ENCODE peak calls at places on chromosomes 5 and 9, in five cellular contexts. P, E, U, O and H are unnamed samples.

GRCh38 chr5:111548992-111549649 is 36.8 kb upstream of the STARD4 start:
- DNase-seq in P (no peak), E (no peak), U (no peak), O (no peak), H (no peak)

GRCh38 chr5:29950416-29951145 is 1242.9 kb upstream of the CDH6 start:
- DNase-seq in P (no peak), E (no peak), U (no peak), O (no peak), H (no peak)

GRCh38 chr9:35661756-35662350 is 3.1 kb downstream of the ARHGEF39 start:
- DNase-seq in P (no peak), E (no peak), U (no peak), O (no peak), H (no peak)

GRCh38 chr9:34522971-34523797 is at the start of gene ENHO:
- DNase-seq in P (peak; percentile 93), E (peak; percentile 95), U (peak; percentile 99), O (peak; percentile 87), H (peak; percentile 90)

GRCh38 chr5:153153086-153153485 is 337.4 kb upstream of the GRIA1 start:
- DNase-seq in P (no peak), E (no peak), U (no peak), O (no peak), H (peak; percentile 66)

GRCh38 chr5:31193591-31194457 is at the start of gene CDH6:
- DNase-seq in P (peak; percentile 72), E (peak; percentile 64), U (peak; percentile 33), O (no peak), H (peak; percentile 16)

GRCh38 chr9:129140397-129141065 is 29.3 kb downstream of the PTPA start:
- DNase-seq in P (peak; percentile 66), E (peak; percentile 70), U (no peak), O (no peak), H (peak; percentile 55)

GRCh38 chr5:174801798-174802197 is 77.4 kb downstream of the MSX2 start:
- DNase-seq in P (no peak), E (no peak), U (no peak), O (no peak), H (no peak)

GRCh38 chr9:34562136-34562745 is 27.3 kb downstream of the CNTFR start:
- DNase-seq in P (no peak), E (no peak), U (peak; percentile 35), O (no peak), H (no peak)

GRCh38 chr5:76971471-76971870 is 18.6 kb downstream of the CRHBP start:
- DNase-seq in P (no peak), E (no peak), U (no peak), O (no peak), H (no peak)

GRCh38 chr5:132828846-132829494 is 1.5 kb downstream of the SHROOM1 start:
- DNase-seq in P (no peak), E (no peak), U (no peak), O (no peak), H (no peak)

GRCh38 chr5:172492097-172492840 is 37.9 kb upstream of the SH3PXD2B start:
- DNase-seq in P (no peak), E (no peak), U (no peak), O (no peak), H (no peak)

GRCh38 chr5:134874831-134875655 is 872 bp downstream of the TXNDC15 start:
- DNase-seq in P (peak; percentile 50), E (peak; percentile 83), U (peak; percentile 37), O (peak; percentile 42), H (peak; percentile 85)

GRCh38 chr5:34051374-34051980 is 8.5 kb upstream of the C1QTNF3 start:
- DNase-seq in P (no peak), E (no peak), U (no peak), O (no peak), H (no peak)

GRCh38 chr5:5711112-5711511 is 288.6 kb downstream of the ICE1 start:
- DNase-seq in P (no peak), E (peak; percentile 25), U (no peak), O (no peak), H (no peak)

GRCh38 chr5:128436825-128437224 is 101.2 kb downstream of the FBN2 start:
- DNase-seq in P (no peak), E (no peak), U (no peak), O (no peak), H (peak; percentile 81)

GRCh38 chr5:23648656-23649055 is 141.2 kb downstream of the PRDM9 start:
- DNase-seq in P (no peak), E (no peak), U (no peak), O (no peak), H (no peak)

GRCh38 chr5:150605546-150605945 is 34.9 kb upstream of the SYNPO start:
- DNase-seq in P (no peak), E (no peak), U (no peak), O (no peak), H (no peak)

GRCh38 chr5:167816864-167817263 is 474.6 kb upstream of the WWC1 start:
- DNase-seq in P (no peak), E (no peak), U (no peak), O (no peak), H (no peak)

GRCh38 chr9:93200449-93200742 is 16.5 kb downstream of the WNK2 start:
- DNase-seq in P (no peak), E (no peak), U (no peak), O (no peak), H (no peak)

GRCh38 chr9:84991506-84991855 is 322.0 kb downstream of the NTRK2 start:
- DNase-seq in P (no peak), E (no peak), U (no peak), O (no peak), H (no peak)

GRCh38 chr9:38687389-38687842 is 32.5 kb downstream of the FAM240B start:
- DNase-seq in P (no peak), E (no peak), U (no peak), O (no peak), H (no peak)

GRCh38 chr5:117077142-117077541 is 502.5 kb upstream of the SEMA6A start:
- DNase-seq in P (no peak), E (no peak), U (no peak), O (no peak), H (no peak)

GRCh38 chr5:20601678-20602100 is 613.7 kb upstream of the CDH18 start:
- DNase-seq in P (peak; percentile 29), E (peak; percentile 86), U (peak; percentile 9), O (no peak), H (no peak)

GRCh38 chr9:107732781-107733529 is 243.4 kb upstream of the KLF4 start:
- DNase-seq in P (no peak), E (no peak), U (no peak), O (no peak), H (peak; percentile 81)

GRCh38 chr5:107090471-107090870 is 580.3 kb downstream of the EFNA5 start:
- DNase-seq in P (no peak), E (no peak), U (no peak), O (peak; percentile 10), H (no peak)

GRCh38 chr9:83629433-83630104 is 6.6 kb downstream of the IDNK start:
- DNase-seq in P (no peak), E (no peak), U (no peak), O (no peak), H (no peak)

GRCh38 chr5:146656638-146657037 is 140.6 kb upstream of the GPR151 start:
- DNase-seq in P (no peak), E (no peak), U (no peak), O (no peak), H (no peak)

GRCh38 chr5:131382407-131383395 is 118.8 kb downstream of the CDC42SE2 start:
- DNase-seq in P (no peak), E (peak; percentile 69), U (peak; percentile 57), O (peak; percentile 51), H (peak; percentile 65)